ENCODE peak calls at places on chromosome 15, in nine cellular contexts. U is cardiac fibroblast; M is HL-60; B is CD8-positive, alpha-beta memory T cell; S is A549; Q is heart right ventricle; L is choroid plexus epithelial cell; E is endodermal cell; Y is AG04450. R is an unnamed sample.

GRCh38 chr15:39194431-39194830 is 386.4 kb upstream of the THBS1 start:
- DNase-seq in M (no peak), U (peak; percentile 62), Y (no peak), S (no peak), B (no peak), L (peak; percentile 62), E (no peak), Q (no peak), R (no peak)

GRCh38 chr15:56496635-56497034 is 31.7 kb upstream of the MNS1 start:
- DNase-seq in Y (peak; percentile 55), E (no peak), L (peak; percentile 91), B (no peak), S (peak; percentile 79), Q (no peak), M (peak; percentile 25), U (peak; percentile 89), R (peak; percentile 80)

GRCh38 chr15:44712108-44713005 is 1.0 kb downstream of the B2M start:
- DNase-seq in U (peak; percentile 92), Y (peak; percentile 50), B (peak; percentile 88), E (no peak), Q (peak; percentile 45), S (peak; percentile 19), M (no peak), L (peak; percentile 93), R (peak; percentile 87)

GRCh38 chr15:31393441-31394091 is 66.9 kb downstream of the KLF13 start:
- DNase-seq in Y (no peak), S (no peak), B (no peak), U (no peak), Q (peak; percentile 15), M (no peak), E (peak; percentile 58), L (peak; percentile 61), R (no peak)

GRCh38 chr15:83973816-83974215 is 261.8 kb upstream of the GOLGA6L4 start:
- DNase-seq in U (peak; percentile 27), Q (no peak), B (no peak), M (no peak), S (peak; percentile 12), E (peak; percentile 50), Y (no peak), L (peak; percentile 36), R (peak; percentile 67)

GRCh38 chr15:59268199-59268979 is 61.7 kb downstream of the LDHAL6B start:
- DNase-seq in L (no peak), M (no peak), Q (no peak), S (no peak), Y (no peak), U (peak; percentile 46), E (no peak), B (no peak), R (no peak)

GRCh38 chr15:85533949-85534543 is 153.6 kb downstream of the AKAP13 start:
- DNase-seq in U (no peak), B (no peak), Y (no peak), E (no peak), S (no peak), L (no peak), M (no peak), Q (no peak), R (peak; percentile 53)

GRCh38 chr15:66133247-66133646 is 120.3 kb downstream of the MEGF11 start:
- DNase-seq in M (no peak), S (no peak), B (no peak), E (no peak), Y (no peak), Q (no peak), U (no peak), L (no peak), R (no peak)

GRCh38 chr15:65869954-65870871 is 922 bp downstream of the RAB11A start:
- DNase-seq in E (peak; percentile 77), B (no peak), L (peak; percentile 43), S (no peak), Q (peak; percentile 29), Y (no peak), U (peak; percentile 37), M (no peak), R (peak; percentile 41)

GRCh38 chr15:90099072-90099867 is 3.0 kb downstream of the IDH2 start:
- DNase-seq in Y (no peak), S (no peak), U (no peak), E (no peak), B (peak; percentile 75), M (no peak), Q (no peak), L (no peak), R (peak; percentile 83)

GRCh38 chr15:67405208-67406191 is 115.4 kb upstream of the C15orf61 start:
- DNase-seq in U (peak; percentile 54), Q (no peak), B (no peak), Y (peak; percentile 11), M (no peak), E (no peak), S (peak; percentile 13), L (peak; percentile 65), R (no peak)

GRCh38 chr15:100572362-100572983 is 29.5 kb downstream of the LINS1 start:
- DNase-seq in S (peak; percentile 29), Q (no peak), U (peak; percentile 45), E (no peak), Y (no peak), B (no peak), M (no peak), L (peak; percentile 37), R (no peak)

GRCh38 chr15:101314301-101314700 is 19.3 kb upstream of the SNRPA1 start:
- DNase-seq in L (no peak), Y (no peak), U (no peak), S (no peak), Q (no peak), E (no peak), B (peak; percentile 23), M (no peak), R (no peak)

GRCh38 chr15:61063875-61064320 is 165.2 kb downstream of the RORA start:
- DNase-seq in S (no peak), M (no peak), B (no peak), E (no peak), U (no peak), Q (no peak), L (no peak), Y (no peak), R (no peak)

GRCh38 chr15:92683511-92683834 is 27.9 kb upstream of the FAM174B start:
- DNase-seq in S (no peak), Y (no peak), B (no peak), E (peak; percentile 91), U (peak; percentile 22), M (no peak), L (peak; percentile 53), Q (peak; percentile 28), R (peak; percentile 87)

DNA sequence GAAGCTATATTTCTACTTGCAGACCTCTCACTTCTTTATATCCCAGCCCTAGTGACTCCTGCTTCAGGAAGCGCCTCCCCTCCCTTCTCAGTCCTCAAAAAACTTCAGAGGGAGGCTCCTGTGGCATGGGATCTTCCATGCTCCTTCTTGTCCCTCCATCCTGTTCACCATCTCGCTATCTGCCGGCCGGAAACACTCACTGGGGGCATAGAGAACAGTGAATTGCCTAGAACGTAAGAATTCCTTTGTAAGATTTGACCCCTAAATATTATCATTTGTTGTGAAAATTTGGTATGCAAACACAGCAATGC is 218.6 kb upstream of the ATP10A start:
- DNase-seq in Q (no peak), B (no peak), S (peak; percentile 2), U (no peak), M (no peak), Y (no peak), E (no peak), L (no peak), R (no peak)
- H3K4me3 ChIP-seq in Q (peak overlapping the region; percentile 73), B (peak overlapping the region; percentile 70), S (peak overlapping the region; percentile 37), U (no peak overlapping the region), M (no peak overlapping the region), Y (no peak overlapping the region), E (peak overlapping the region; percentile 77), L (no peak overlapping the region), R (peak overlapping the region; percentile 4)

GRCh38 chr15:47718474-47719440 is 1.5 kb downstream of the SEMA6D start:
- DNase-seq in M (no peak), S (no peak), B (no peak), U (peak; percentile 32), Y (no peak), Q (peak; percentile 34), E (peak; percentile 57), L (peak; percentile 28), R (no peak)
- H3K4me3 ChIP-seq in M (no peak overlapping the region), S (peak overlapping the region; percentile 38), B (no peak overlapping the region), U (peak overlapping the region; percentile 65), Y (peak overlapping the region; percentile 74), Q (peak overlapping the region; percentile 90), E (peak overlapping the region; percentile 91), L (peak overlapping the region; percentile 66), R (no peak overlapping the region)

GRCh38 chr15:78811825-78812183 is 540 bp upstream of the ADAMTS7 start:
- DNase-seq in Q (peak; percentile 45), Y (no peak), M (no peak), S (no peak), L (peak; percentile 22), E (no peak), U (no peak), B (no peak), R (no peak)
- H3K4me3 ChIP-seq in Q (peak overlapping the region; percentile 78), Y (peak overlapping the region; percentile 53), M (peak overlapping the region; percentile 29), S (peak overlapping the region; percentile 74), L (peak overlapping the region; percentile 65), E (peak overlapping the region; percentile 64), U (peak overlapping the region; percentile 43), B (no peak overlapping the region), R (peak overlapping the region; percentile 55)

GRCh38 chr15:75872400-75872990 is 29.2 kb downstream of the UBE2Q2 start:
- DNase-seq in E (no peak), L (no peak), S (no peak), U (no peak), B (no peak), Y (no peak), Q (no peak), M (no peak), R (no peak)
- H3K4me3 ChIP-seq in E (no peak overlapping the region), L (no peak overlapping the region), S (no peak overlapping the region), U (no peak overlapping the region), B (no peak overlapping the region), Y (no peak overlapping the region), Q (no peak overlapping the region), M (no peak overlapping the region), R (no peak overlapping the region)

DNA sequence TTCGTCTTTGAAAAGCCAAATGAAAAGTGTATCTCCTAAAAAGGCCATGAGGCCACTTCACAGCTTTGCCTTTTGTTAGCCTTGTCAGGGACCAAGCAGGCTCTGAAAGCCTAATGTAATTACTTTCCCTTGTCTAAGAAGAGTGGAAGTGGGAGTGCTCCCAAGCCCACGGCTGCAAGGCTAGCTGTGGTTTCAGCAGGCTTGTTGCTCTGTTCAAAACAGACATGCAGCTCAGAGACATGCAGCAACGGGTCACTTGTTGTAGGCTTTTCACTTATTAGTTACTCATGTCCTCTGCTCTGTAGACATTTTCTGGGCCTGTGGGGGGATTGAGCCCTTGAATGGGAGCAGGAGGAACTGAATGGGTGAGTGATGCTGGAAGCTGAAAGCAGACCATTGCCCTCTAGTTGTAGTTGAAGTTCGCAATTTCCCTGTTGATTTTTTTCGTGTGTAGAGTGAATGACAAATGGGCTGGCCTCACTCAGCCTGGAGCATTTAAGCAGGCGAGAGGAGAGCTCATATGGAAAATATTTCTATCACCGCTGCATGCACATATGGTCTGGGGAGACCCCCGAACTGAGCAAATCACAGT is 261.9 kb upstream of the NR2E3 start:
- DNase-seq in L (no peak), B (no peak), U (no peak), S (no peak), E (peak; percentile 49), M (no peak), Y (no peak), Q (no peak), R (peak; percentile 1)
- H3K4me3 ChIP-seq in L (no peak overlapping the region), B (no peak overlapping the region), U (no peak overlapping the region), S (no peak overlapping the region), E (no peak overlapping the region), M (no peak overlapping the region), Y (no peak overlapping the region), Q (no peak overlapping the region), R (no peak overlapping the region)

GRCh38 chr15:22979699-22980188 is 424 bp downstream of the CYFIP1 start:
- DNase-seq in Y (no peak), L (peak; percentile 33), M (no peak), Q (peak; percentile 41), E (peak; percentile 78), S (peak; percentile 46), U (no peak), B (no peak), R (no peak)
- H3K4me3 ChIP-seq in Y (peak overlapping the region; percentile 94), L (peak overlapping the region; percentile 94), M (peak overlapping the region; percentile 84), Q (peak overlapping the region; percentile 82), E (peak overlapping the region; percentile 100), S (peak overlapping the region; percentile 85), U (peak overlapping the region; percentile 84), B (peak overlapping the region; percentile 60), R (peak overlapping the region; percentile 98)